ENCODE peak calls at places on chromosomes 11 and 22, in nine cellular contexts. P is stomach, J is A549, O is ovary, T is suprapubic skin, K is tibial nerve, B is upper lobe of left lung, H is sigmoid colon, U is esophagus muscularis mucosa. F is an unnamed sample.

GRCh38 chr22:48547971-48548370 is 1279.7 kb downstream of the BRD1 start:
- DNase-seq in P (no peak), J (no peak), O (no peak), T (no peak), K (no peak), B (peak; percentile 56), H (no peak), U (no peak), F (no peak)

GRCh38 chr11:76030286-76030685 is 176.0 kb downstream of the WNT11 start:
- DNase-seq in P (no peak), J (peak; percentile 93), O (no peak), T (no peak), K (no peak), B (no peak), H (no peak), U (no peak), F (no peak)

GRCh38 chr11:116144387-116144958 is 628.3 kb downstream of the BUD13 start:
- DNase-seq in P (no peak), J (no peak), O (no peak), T (no peak), K (no peak), B (peak; percentile 29), H (no peak), U (no peak), F (no peak)

GRCh38 chr11:77503006-77503405 is 29.1 kb upstream of the PAK1 start:
- DNase-seq in P (no peak), J (no peak), O (no peak), T (no peak), K (no peak), B (no peak), H (no peak), U (no peak), F (no peak)

GRCh38 chr11:101288392-101288791 is 158.8 kb upstream of the PGR start:
- DNase-seq in P (no peak), J (no peak), O (no peak), T (no peak), K (no peak), B (no peak), H (no peak), U (no peak), F (no peak)

GRCh38 chr11:124672531-124673215 is 866 bp downstream of the SIAE start:
- DNase-seq in P (no peak), J (no peak), O (no peak), T (no peak), K (no peak), B (no peak), H (no peak), U (no peak), F (no peak)

GRCh38 chr11:80503990-80504389 is 1063.2 kb upstream of the TENM4 start:
- DNase-seq in P (no peak), J (no peak), O (no peak), T (no peak), K (no peak), B (no peak), H (no peak), U (no peak), F (no peak)

GRCh38 chr11:28343304-28344233 is 235.4 kb downstream of the METTL15 start:
- DNase-seq in P (peak; percentile 27), J (peak; percentile 85), O (no peak), T (no peak), K (no peak), B (no peak), H (no peak), U (no peak), F (no peak)

GRCh38 chr11:111635706-111636045 is 33.4 kb downstream of the SIK2 start:
- DNase-seq in P (no peak), J (no peak), O (peak; percentile 25), T (no peak), K (peak; percentile 14), B (no peak), H (peak; percentile 68), U (no peak), F (peak; percentile 24)

GRCh38 chr11:87866951-87867350 is 308.3 kb downstream of the RAB38 start:
- DNase-seq in P (no peak), J (no peak), O (no peak), T (no peak), K (no peak), B (no peak), H (no peak), U (no peak), F (no peak)

GRCh38 chr11:6654281-6655019 is 1.2 kb downstream of the DCHS1 start:
- DNase-seq in P (no peak), J (no peak), O (peak; percentile 57), T (no peak), K (no peak), B (peak; percentile 19), H (peak; percentile 71), U (peak; percentile 90), F (no peak)

GRCh38 chr11:105915036-105915435 is 107.0 kb downstream of the MSANTD4 start:
- DNase-seq in P (no peak), J (no peak), O (no peak), T (no peak), K (no peak), B (no peak), H (no peak), U (no peak), F (no peak)

GRCh38 chr11:27698872-27699241 is 1.4 kb downstream of the BDNF start:
- DNase-seq in P (peak; percentile 74), J (peak; percentile 92), O (peak; percentile 83), T (peak; percentile 86), K (peak; percentile 57), B (peak; percentile 60), H (peak; percentile 77), U (no peak), F (peak; percentile 66)

GRCh38 chr11:65781152-65781961 is 581 bp upstream of the AP5B1 start:
- DNase-seq in P (no peak), J (no peak), O (peak; percentile 52), T (peak; percentile 84), K (no peak), B (peak; percentile 90), H (peak; percentile 72), U (no peak), F (peak; percentile 37)
- TF ChIP-seq EP300 in P (no peak), J (no peak), O (no peak), T (no peak), K (no peak), B (no peak), H (no peak), U (no peak), F (no peak)

GRCh38 chr11:43150697-43151096 is 161.1 kb upstream of the API5 start:
- DNase-seq in P (no peak), J (no peak), O (no peak), T (no peak), K (no peak), B (no peak), H (no peak), U (no peak), F (no peak)

DNA sequence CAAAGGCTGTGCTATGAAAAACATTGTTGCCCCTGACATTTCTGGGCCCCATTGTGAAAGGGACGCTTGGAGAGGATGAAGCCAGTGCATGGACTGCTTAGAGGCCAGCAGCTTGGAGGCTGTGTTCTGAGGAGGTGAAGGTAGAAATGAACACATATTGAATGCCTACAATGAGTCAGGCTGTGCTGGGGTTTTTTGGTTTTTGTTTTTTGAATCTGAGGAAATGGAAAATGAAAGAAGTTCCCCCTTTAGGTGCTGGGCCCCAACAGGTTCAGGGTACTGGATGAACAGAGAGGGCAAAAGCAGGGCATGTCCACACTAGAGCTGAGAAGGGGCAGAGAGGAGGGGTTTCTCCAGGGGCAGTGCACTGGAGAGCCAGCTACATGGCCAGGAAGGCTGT is 166.1 kb upstream of the API5 start:
- DNase-seq in P (no peak), J (no peak), O (no peak), T (no peak), K (no peak), B (no peak), H (no peak), U (no peak), F (no peak)
- TF ChIP-seq POLR2A in P (no peak), J (no peak), O (no peak), T (no peak), K (no peak), B (no peak), H (no peak), U (no peak), F (no peak)

GRCh38 chr11:132123449-132123848 is 753.0 kb downstream of the NTM start:
- DNase-seq in P (no peak), J (no peak), O (no peak), T (no peak), K (no peak), B (no peak), H (no peak), U (no peak), F (no peak)

GRCh38 chr11:132125855-132126841 is 755.7 kb downstream of the NTM start:
- DNase-seq in P (no peak), J (no peak), O (no peak), T (no peak), K (peak; percentile 25), B (peak; percentile 47), H (no peak), U (no peak), F (no peak)

GRCh38 chr11:132131051-132131450 is 760.6 kb downstream of the NTM start:
- DNase-seq in P (no peak), J (no peak), O (no peak), T (no peak), K (no peak), B (no peak), H (no peak), U (no peak), F (no peak)

GRCh38 chr11:132123854-132124835 is 753.7 kb downstream of the NTM start:
- DNase-seq in P (no peak), J (no peak), O (no peak), T (no peak), K (no peak), B (peak; percentile 59), H (no peak), U (no peak), F (no peak)

DNA sequence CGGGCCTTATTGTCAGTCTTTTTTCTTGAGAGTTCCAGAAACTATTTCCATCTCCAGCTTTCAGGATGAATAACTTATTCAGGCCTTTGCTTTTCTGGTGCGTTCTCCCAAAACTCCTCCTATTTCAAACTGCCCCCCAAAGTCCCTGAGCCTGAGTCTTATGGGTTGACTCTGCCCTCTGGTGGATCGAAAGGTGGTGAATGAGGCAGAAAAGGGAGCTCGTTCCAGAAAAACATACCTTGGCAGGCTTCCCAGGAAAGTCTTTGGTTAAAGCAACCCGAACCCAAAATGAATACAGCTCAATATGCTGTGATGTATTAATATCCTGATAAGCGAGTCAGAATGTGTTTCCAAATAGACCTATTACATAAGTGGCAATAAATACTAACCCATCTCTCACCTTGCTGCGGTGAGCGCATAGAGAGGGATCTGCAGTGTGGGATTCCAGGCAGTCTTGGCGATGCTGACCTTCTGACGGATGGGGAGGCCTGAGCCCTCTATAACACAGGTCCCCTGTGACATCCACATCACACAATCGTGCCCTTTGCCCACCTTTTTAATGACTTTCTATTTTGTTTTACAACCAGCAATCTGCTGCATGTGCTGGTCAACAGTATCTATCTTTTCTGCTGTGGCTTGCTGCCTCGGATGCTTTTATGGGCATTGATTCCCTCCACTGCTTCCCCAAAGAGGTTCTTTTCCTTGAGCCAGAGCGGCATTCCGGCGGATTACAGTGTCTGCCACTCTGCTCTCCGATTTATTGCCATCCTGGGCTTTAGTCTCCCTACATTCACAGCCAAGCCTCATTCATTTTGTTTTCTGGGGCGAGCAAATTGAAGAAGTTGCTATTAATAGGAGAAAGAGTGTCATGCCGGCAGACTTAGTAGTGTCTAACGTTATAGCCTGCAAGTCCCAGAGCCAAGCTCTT is 756.8 kb downstream of the NTM start:
- DNase-seq in P (no peak), J (no peak), O (no peak), T (no peak), K (peak; percentile 93), B (no peak), H (peak; percentile 71), U (no peak), F (peak; percentile 12)
- TF ChIP-seq CTCF in P (no peak), J (no peak), O (no peak), T (no peak), K (peak; percentile 87), B (no peak), H (peak; percentile 13), U (peak; percentile 57), F (peak; percentile 25)

GRCh38 chr11:355581-356458 is 13.5 kb upstream of the B4GALNT4 start:
- DNase-seq in P (peak; percentile 93), J (peak; percentile 92), O (peak; percentile 98), T (peak; percentile 97), K (peak; percentile 93), B (peak; percentile 97), H (peak; percentile 99), U (peak; percentile 98), F (peak; percentile 95)
- TF ChIP-seq EP300 in P (peak; percentile 81), J (no peak), O (peak; percentile 96), T (peak; percentile 46), K (peak; percentile 97), B (peak; percentile 97), H (peak; percentile 75), U (peak; percentile 88), F (peak; percentile 83)